ENCODE peak calls at places on chromosome 1, in eight cellular contexts. One of them, this sample, is unnamed.

GRCh38 chr1:84442256-84442655 is 36.8 kb upstream of the RPF1 start:
- DNase-seq in WTC11: no peak
- DNase-seq in iris pigment epithelial cell: peak
- DNase-seq in kidney: no peak
- DNase-seq in posterior cingulate gyrus: no peak
- DNase-seq in effector CD4-positive, alpha-beta T cell: no peak
- DNase-seq in stimulated activated naive CD8-positive, alpha-beta T cell treated with anti-CD3 and anti-CD28 coated beads, Interleukin-15, amount 100 ng/mL, for 72 hours: no peak
- DNase-seq in H9: no peak
- DNase-seq in this sample: no peak

GRCh38 chr1:158952416-158952815 is 21.1 kb downstream of the PYHIN1 start:
- DNase-seq in WTC11: no peak
- DNase-seq in iris pigment epithelial cell: no peak
- DNase-seq in kidney: no peak
- DNase-seq in posterior cingulate gyrus: no peak
- DNase-seq in effector CD4-positive, alpha-beta T cell: no peak
- DNase-seq in stimulated activated naive CD8-positive, alpha-beta T cell treated with anti-CD3 and anti-CD28 coated beads, Interleukin-15, amount 100 ng/mL, for 72 hours: no peak
- DNase-seq in H9: no peak
- DNase-seq in this sample: no peak

GRCh38 chr1:17466359-17466758 is 26.9 kb upstream of the RCC2 start:
- DNase-seq in WTC11: peak
- DNase-seq in iris pigment epithelial cell: no peak
- DNase-seq in kidney: no peak
- DNase-seq in posterior cingulate gyrus: no peak
- DNase-seq in effector CD4-positive, alpha-beta T cell: no peak
- DNase-seq in stimulated activated naive CD8-positive, alpha-beta T cell treated with anti-CD3 and anti-CD28 coated beads, Interleukin-15, amount 100 ng/mL, for 72 hours: no peak
- DNase-seq in H9: peak
- DNase-seq in this sample: no peak

GRCh38 chr1:201732351-201732750 is 96.6 kb upstream of the IPO9 start:
- DNase-seq in WTC11: no peak
- DNase-seq in iris pigment epithelial cell: peak
- DNase-seq in kidney: no peak
- DNase-seq in posterior cingulate gyrus: no peak
- DNase-seq in effector CD4-positive, alpha-beta T cell: no peak
- DNase-seq in stimulated activated naive CD8-positive, alpha-beta T cell treated with anti-CD3 and anti-CD28 coated beads, Interleukin-15, amount 100 ng/mL, for 72 hours: no peak
- DNase-seq in H9: no peak
- DNase-seq in this sample: no peak

GRCh38 chr1:62241357-62242131 is 46.9 kb downstream of the L1TD1 start:
- DNase-seq in WTC11: no peak
- DNase-seq in iris pigment epithelial cell: no peak
- DNase-seq in kidney: no peak
- DNase-seq in posterior cingulate gyrus: no peak
- DNase-seq in effector CD4-positive, alpha-beta T cell: no peak
- DNase-seq in stimulated activated naive CD8-positive, alpha-beta T cell treated with anti-CD3 and anti-CD28 coated beads, Interleukin-15, amount 100 ng/mL, for 72 hours: no peak
- DNase-seq in H9: no peak
- DNase-seq in this sample: peak

GRCh38 chr1:87077959-87078673 is 163.7 kb downstream of the HS2ST1 start:
- DNase-seq in WTC11: no peak
- DNase-seq in iris pigment epithelial cell: peak
- DNase-seq in kidney: no peak
- DNase-seq in posterior cingulate gyrus: no peak
- DNase-seq in effector CD4-positive, alpha-beta T cell: no peak
- DNase-seq in stimulated activated naive CD8-positive, alpha-beta T cell treated with anti-CD3 and anti-CD28 coated beads, Interleukin-15, amount 100 ng/mL, for 72 hours: no peak
- DNase-seq in H9: no peak
- DNase-seq in this sample: no peak

GRCh38 chr1:36377776-36378175 is 7.9 kb downstream of the STK40 start:
- DNase-seq in WTC11: no peak
- DNase-seq in iris pigment epithelial cell: no peak
- DNase-seq in kidney: peak
- DNase-seq in posterior cingulate gyrus: no peak
- DNase-seq in effector CD4-positive, alpha-beta T cell: no peak
- DNase-seq in stimulated activated naive CD8-positive, alpha-beta T cell treated with anti-CD3 and anti-CD28 coated beads, Interleukin-15, amount 100 ng/mL, for 72 hours: no peak
- DNase-seq in H9: no peak
- DNase-seq in this sample: no peak

GRCh38 chr1:227666286-227666685 is 68.8 kb downstream of the JMJD4 start:
- DNase-seq in WTC11: no peak
- DNase-seq in iris pigment epithelial cell: no peak
- DNase-seq in kidney: no peak
- DNase-seq in posterior cingulate gyrus: no peak
- DNase-seq in effector CD4-positive, alpha-beta T cell: no peak
- DNase-seq in stimulated activated naive CD8-positive, alpha-beta T cell treated with anti-CD3 and anti-CD28 coated beads, Interleukin-15, amount 100 ng/mL, for 72 hours: no peak
- DNase-seq in H9: no peak
- DNase-seq in this sample: no peak

GRCh38 chr1:204079608-204079999 is 6.7 kb downstream of the SOX13 start:
- DNase-seq in WTC11: no peak
- DNase-seq in iris pigment epithelial cell: no peak
- DNase-seq in kidney: no peak
- DNase-seq in posterior cingulate gyrus: no peak
- DNase-seq in effector CD4-positive, alpha-beta T cell: no peak
- DNase-seq in stimulated activated naive CD8-positive, alpha-beta T cell treated with anti-CD3 and anti-CD28 coated beads, Interleukin-15, amount 100 ng/mL, for 72 hours: no peak
- DNase-seq in H9: peak
- DNase-seq in this sample: peak

GRCh38 chr1:151837841-151838490 is 1.7 kb downstream of the C2CD4D start:
- DNase-seq in WTC11: no peak
- DNase-seq in iris pigment epithelial cell: peak
- DNase-seq in kidney: peak
- DNase-seq in posterior cingulate gyrus: peak
- DNase-seq in effector CD4-positive, alpha-beta T cell: no peak
- DNase-seq in stimulated activated naive CD8-positive, alpha-beta T cell treated with anti-CD3 and anti-CD28 coated beads, Interleukin-15, amount 100 ng/mL, for 72 hours: peak
- DNase-seq in H9: no peak
- DNase-seq in this sample: peak

GRCh38 chr1:66412689-66413088 is 121.3 kb upstream of the SGIP1 start:
- DNase-seq in WTC11: no peak
- DNase-seq in iris pigment epithelial cell: peak
- DNase-seq in kidney: no peak
- DNase-seq in posterior cingulate gyrus: no peak
- DNase-seq in effector CD4-positive, alpha-beta T cell: no peak
- DNase-seq in stimulated activated naive CD8-positive, alpha-beta T cell treated with anti-CD3 and anti-CD28 coated beads, Interleukin-15, amount 100 ng/mL, for 72 hours: no peak
- DNase-seq in H9: no peak
- DNase-seq in this sample: no peak